ENCODE peak calls at places on chromosomes 12 and 14, in seven cellular contexts. R, F, S, P, G, W and O are unnamed samples.

GRCh38 chr14:68574906-68575305 is 218.0 kb downstream of the ZFP36L1 start:
- DNase-seq in R (no peak), F (no peak), S (no peak), P (peak), G (no peak), W (no peak), O (no peak)

GRCh38 chr14:74945261-74945851 is 10.0 kb downstream of the PGF start:
- DNase-seq in R (no peak), F (no peak), S (no peak), P (peak), G (no peak), W (peak), O (peak)

GRCh38 chr12:6492838-6493579 is at the start of gene MRPL51:
- DNase-seq in R (peak), F (peak), S (peak), P (peak), G (peak), W (peak), O (peak)

GRCh38 chr12:77925536-77926108 is 94.9 kb downstream of the NAV3 start:
- DNase-seq in R (peak), F (peak), S (peak), P (peak), G (peak), W (peak), O (peak)

GRCh38 chr14:33401326-33401725 is 462.6 kb downstream of the NPAS3 start:
- DNase-seq in R (no peak), F (no peak), S (no peak), P (no peak), G (no peak), W (no peak), O (no peak)

GRCh38 chr12:1630827-1631591 is 2.0 kb downstream of the WNT5B start:
- DNase-seq in R (no peak), F (no peak), S (no peak), P (peak), G (no peak), W (no peak), O (no peak)

GRCh38 chr14:69042309-69043006 is 63.4 kb upstream of the ACTN1 start:
- DNase-seq in R (no peak), F (no peak), S (no peak), P (no peak), G (no peak), W (no peak), O (no peak)

GRCh38 chr14:42994001-42994736 is 1387.5 kb downstream of the LRFN5 start:
- DNase-seq in R (no peak), F (no peak), S (peak), P (no peak), G (peak), W (no peak), O (no peak)

GRCh38 chr12:98744692-98745091 is 99.6 kb downstream of the APAF1 start:
- DNase-seq in R (no peak), F (no peak), S (no peak), P (peak), G (no peak), W (no peak), O (no peak)

GRCh38 chr14:94695231-94695630 is 74.7 kb downstream of the GSC start:
- DNase-seq in R (no peak), F (no peak), S (no peak), P (no peak), G (no peak), W (no peak), O (no peak)

GRCh38 chr12:44441155-44441554 is 435.0 kb downstream of the NELL2 start:
- DNase-seq in R (no peak), F (no peak), S (no peak), P (no peak), G (no peak), W (no peak), O (no peak)

GRCh38 chr12:34204830-34205285 is 182.6 kb downstream of the ALG10 start:
- DNase-seq in R (no peak), F (no peak), S (no peak), P (no peak), G (no peak), W (no peak), O (no peak)

GRCh38 chr12:78698747-78699146 is 165.8 kb upstream of the SYT1 start:
- DNase-seq in R (no peak), F (no peak), S (no peak), P (no peak), G (no peak), W (no peak), O (no peak)

GRCh38 chr12:90519285-90519684 is 435.7 kb downstream of the CCER1 start:
- DNase-seq in R (no peak), F (no peak), S (no peak), P (no peak), G (no peak), W (no peak), O (no peak)

GRCh38 chr12:13864081-13864673 is 117.2 kb downstream of the GRIN2B start:
- DNase-seq in R (peak), F (peak), S (peak), P (peak), G (peak), W (peak), O (peak)

GRCh38 chr14:71267691-71268090 is 360.4 kb downstream of the PCNX1 start:
- DNase-seq in R (no peak), F (no peak), S (no peak), P (no peak), G (no peak), W (no peak), O (no peak)

GRCh38 chr12:109804820-109805761 is 28.1 kb downstream of the TRPV4 start:
- DNase-seq in R (peak), F (peak), S (no peak), P (peak), G (no peak), W (peak), O (peak)

GRCh38 chr14:95382747-95383146 is 63.0 kb upstream of the CLMN start:
- DNase-seq in R (no peak), F (peak), S (no peak), P (no peak), G (no peak), W (no peak), O (no peak)

GRCh38 chr12:56040963-56041578 is 647 bp upstream of the RPS26 start:
- DNase-seq in R (no peak), F (no peak), S (no peak), P (no peak), G (no peak), W (no peak), O (no peak)

GRCh38 chr12:47323802-47324201 is 244.0 kb upstream of the AMIGO2 start:
- DNase-seq in R (no peak), F (no peak), S (no peak), P (no peak), G (no peak), W (no peak), O (no peak)

GRCh38 chr12:111033281-111034147 is 113.1 kb upstream of the MYL2 start:
- DNase-seq in R (no peak), F (no peak), S (no peak), P (no peak), G (no peak), W (no peak), O (no peak)

GRCh38 chr12:1284611-1285010 is 293.6 kb downstream of the ERC1 start:
- DNase-seq in R (no peak), F (no peak), S (no peak), P (no peak), G (no peak), W (no peak), O (no peak)

GRCh38 chr12:127363392-127363791 is 903.6 kb upstream of the TMEM132C start:
- DNase-seq in R (no peak), F (no peak), S (no peak), P (no peak), G (no peak), W (peak), O (peak)

GRCh38 chr12:29396774-29397173 is 15.8 kb upstream of the ERGIC2 start:
- DNase-seq in R (no peak), F (no peak), S (peak), P (no peak), G (no peak), W (no peak), O (no peak)

GRCh38 chr12:106840217-106840616 is 65.7 kb downstream of the RIC8B start:
- DNase-seq in R (no peak), F (no peak), S (peak), P (no peak), G (peak), W (no peak), O (no peak)

DNA sequence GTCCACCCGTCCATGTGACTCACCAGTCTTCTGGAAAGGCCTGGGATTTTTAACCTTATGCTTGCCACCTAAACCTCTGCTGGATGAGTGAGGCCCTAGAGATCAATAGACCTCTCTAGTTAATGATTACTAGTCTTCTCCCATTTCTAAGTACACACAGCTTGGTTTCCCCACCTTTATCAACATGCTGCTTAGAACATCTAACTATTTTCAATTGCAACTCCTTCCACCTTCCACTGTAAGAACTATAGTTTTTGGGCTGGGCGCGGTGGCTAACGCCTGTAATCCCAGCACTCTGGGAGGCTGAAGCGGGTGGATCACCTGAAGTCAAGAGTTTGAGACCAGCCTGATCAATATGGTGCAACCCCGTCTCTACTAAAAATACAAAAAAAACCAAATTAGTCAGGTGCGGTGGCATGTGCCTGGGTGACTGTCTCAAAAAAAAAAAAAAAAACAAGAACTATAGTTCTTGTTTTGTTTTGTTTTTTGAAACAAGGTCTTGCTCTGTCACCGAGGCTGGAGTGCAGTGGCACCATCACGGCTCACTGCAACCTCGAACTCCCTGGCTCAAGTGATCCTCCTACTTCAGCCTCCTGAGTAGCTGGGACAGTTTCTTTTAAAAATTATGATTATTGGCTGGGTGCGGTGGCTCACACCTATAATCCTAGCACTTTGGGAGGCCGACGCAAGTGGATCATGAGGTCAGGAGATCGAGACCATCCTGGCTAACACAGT is 18.7 kb upstream of the MDM2 start:
- DNase-seq in R (no peak), F (peak), S (no peak), P (no peak), G (no peak), W (no peak), O (no peak)
- H3K4me3 ChIP-seq in R (no peak), F (no peak), S (no peak), P (no peak), G (no peak), W (no peak), O (no peak)

DNA sequence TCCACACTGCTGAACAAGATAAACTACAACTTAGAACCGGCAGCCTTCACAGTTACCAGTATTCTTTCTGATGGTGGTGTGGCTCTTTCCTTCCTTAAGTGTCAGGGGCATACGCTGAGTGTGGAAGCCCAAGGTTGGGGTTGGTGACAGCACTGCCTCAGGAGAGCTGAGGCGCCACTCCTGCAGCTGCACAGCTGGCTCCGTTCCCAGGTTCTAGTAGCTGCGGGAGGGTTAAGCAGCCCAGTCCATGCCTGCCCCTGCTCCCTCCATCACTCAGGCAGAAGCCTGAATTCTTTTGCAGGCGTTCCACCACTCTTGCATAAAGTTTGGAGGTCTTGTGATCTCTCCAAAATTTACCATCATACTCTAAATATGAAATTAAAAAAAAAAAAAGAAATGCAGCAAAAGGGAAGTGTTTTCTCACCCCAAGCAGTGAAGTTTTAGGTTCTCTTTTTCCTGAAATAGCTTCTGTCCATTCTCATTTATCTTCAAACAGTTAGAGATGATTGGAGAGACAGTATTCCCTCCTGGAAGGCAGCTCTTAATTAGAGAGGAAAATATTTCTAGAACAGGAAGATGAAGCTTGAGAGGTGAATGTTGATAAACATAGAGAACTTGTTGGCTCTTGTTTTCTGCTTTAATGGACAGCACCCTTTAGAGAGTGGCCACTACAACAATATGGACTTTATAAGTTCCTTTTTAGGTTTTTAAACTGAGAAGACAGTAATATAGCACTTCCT is 136.1 kb downstream of the FGD4 start:
- DNase-seq in R (peak), F (peak), S (no peak), P (peak), G (no peak), W (no peak), O (no peak)
- H3K4me3 ChIP-seq in R (peak), F (no peak), S (peak), P (peak), G (peak), W (no peak), O (no peak)

GRCh38 chr12:122413516-122414404 is 8.7 kb downstream of the CLIP1 start:
- DNase-seq in R (no peak), F (no peak), S (no peak), P (no peak), G (no peak), W (no peak), O (no peak)
- H3K4me3 ChIP-seq in R (no peak), F (no peak), S (no peak), P (no peak), G (no peak), W (no peak), O (no peak)

DNA sequence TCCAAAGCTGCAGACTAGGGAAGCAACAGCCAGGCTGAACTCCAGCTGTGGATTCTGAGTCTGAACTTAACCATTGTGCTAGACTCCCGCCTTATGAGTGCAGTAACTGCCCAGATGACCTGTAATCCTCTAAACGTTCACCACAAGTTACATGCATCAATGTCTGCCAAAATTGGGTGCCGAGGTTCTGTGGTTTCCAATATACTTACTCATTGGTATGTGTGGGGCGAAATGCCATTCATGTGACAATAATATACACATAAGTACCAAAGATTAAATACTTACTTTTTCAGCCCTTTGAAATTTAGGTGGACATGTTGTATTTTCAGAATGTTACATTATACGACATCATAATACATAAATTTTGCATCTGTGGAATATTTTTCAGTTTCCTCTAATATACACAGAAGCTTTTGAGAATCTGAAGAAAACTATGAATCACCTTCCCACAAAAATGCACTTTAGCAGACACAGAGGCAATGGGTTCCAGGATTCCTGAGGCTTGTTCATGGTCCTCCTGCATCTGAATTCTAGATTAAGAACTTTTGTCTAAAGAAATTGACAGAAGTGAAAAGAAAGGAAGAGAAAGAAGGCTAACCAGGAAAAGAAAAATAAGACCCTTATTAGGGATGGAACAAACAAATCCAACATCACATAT is 31.7 kb downstream of the GRIP1 start:
- DNase-seq in R (no peak), F (no peak), S (peak), P (no peak), G (peak), W (no peak), O (no peak)
- H3K4me3 ChIP-seq in R (no peak), F (no peak), S (no peak), P (no peak), G (no peak), W (no peak), O (no peak)

DNA sequence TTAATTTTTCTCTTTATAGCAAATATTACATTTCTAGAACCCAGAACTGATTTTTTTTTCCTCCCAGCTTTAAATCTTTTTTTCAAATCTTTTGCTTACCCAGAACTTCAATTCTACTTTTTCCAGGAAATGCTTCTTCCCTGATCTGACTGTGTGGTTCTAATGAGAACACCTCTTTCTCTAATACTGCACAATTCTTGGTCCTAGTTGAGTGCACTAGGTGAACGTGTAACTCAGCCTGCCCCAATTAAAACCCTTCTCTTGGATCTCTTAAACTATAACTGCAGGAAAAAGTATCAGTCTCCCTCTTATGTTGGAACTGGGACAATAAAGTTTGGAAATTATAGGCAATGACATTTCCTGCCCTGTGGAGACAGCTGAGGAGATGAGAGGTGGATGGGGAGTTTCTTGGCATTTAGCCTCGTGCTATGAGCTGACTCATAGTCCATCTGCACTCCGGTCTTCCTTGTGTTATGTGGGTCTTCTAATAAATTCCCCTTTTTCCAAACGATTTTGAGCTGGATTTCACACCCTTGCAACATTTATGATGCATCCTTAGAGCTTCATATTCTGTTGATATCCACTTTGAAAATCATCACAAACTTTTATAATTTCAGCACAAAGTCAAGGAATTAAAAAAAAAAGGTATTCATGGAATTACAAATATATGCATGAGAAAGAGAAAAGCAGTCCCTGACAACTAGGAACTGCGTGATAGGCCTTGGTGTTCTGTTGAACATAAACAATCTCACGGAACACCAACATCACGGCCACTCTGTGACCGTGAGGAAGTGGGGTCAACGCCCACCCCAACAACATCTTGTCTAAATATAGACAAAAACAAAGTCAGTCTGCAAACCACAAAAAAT is 52.4 kb downstream of the BRMS1L start:
- DNase-seq in R (peak), F (no peak), S (peak), P (no peak), G (peak), W (peak), O (no peak)
- H3K4me3 ChIP-seq in R (no peak), F (no peak), S (no peak), P (no peak), G (peak), W (no peak), O (no peak)

DNA sequence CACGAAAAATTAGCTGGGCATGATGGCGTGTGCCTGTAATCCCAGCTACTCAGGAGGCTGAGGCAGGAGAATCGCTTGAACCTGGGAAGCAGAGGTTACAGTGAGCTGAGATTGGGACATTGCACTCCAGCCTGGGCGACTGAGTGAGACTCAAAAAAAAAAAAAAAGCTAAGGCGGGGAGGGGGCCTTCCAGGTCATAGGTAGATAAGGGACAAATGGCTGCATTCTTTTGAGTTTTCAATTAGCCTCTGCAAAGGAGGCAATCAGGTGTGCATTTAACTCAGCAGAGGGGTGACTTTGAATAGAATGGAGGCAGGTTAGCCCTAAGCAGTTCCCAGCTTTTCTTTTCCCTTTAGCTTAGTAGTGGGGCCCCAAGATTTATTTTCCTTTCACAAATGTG is 743 bp upstream of the AACS start:
- DNase-seq in R (no peak), F (no peak), S (no peak), P (no peak), G (no peak), W (no peak), O (no peak)
- H3K4me3 ChIP-seq in R (peak), F (no peak), S (peak), P (peak), G (no peak), W (peak), O (no peak)

GRCh38 chr12:120726510-120726793 is 826 bp downstream of the ACADS start:
- DNase-seq in R (no peak), F (no peak), S (no peak), P (no peak), G (no peak), W (no peak), O (no peak)
- H3K4me3 ChIP-seq in R (peak), F (no peak), S (peak), P (no peak), G (peak), W (peak), O (no peak)

DNA sequence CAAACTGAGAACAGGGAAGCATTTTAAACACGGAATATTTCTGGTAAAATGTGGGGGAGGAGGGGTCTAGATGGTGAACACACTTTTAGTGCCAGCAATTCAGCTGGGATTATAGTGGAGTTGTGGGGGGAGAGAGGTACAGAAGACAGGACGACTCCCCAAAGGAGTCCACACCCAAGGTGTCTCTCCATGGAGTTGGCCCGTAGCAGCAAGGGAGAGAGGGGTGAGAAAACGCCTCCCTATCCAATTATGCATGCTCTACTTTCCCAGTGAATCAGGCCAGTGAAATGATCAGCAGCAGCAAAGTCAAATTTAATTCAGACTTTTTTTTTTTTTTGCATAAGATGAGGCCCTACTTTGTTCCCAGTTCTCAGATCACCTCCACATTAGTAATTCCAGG is 38.6 kb downstream of the BTG1 start:
- DNase-seq in R (no peak), F (no peak), S (no peak), P (no peak), G (no peak), W (no peak), O (no peak)
- H3K4me3 ChIP-seq in R (no peak), F (no peak), S (no peak), P (no peak), G (no peak), W (no peak), O (no peak)

GRCh38 chr12:42737364-42737763 is 147.8 kb upstream of the PRICKLE1 start:
- DNase-seq in R (no peak), F (no peak), S (no peak), P (no peak), G (no peak), W (no peak), O (no peak)

GRCh38 chr12:42732908-42733411 is 143.4 kb upstream of the PRICKLE1 start:
- DNase-seq in R (no peak), F (no peak), S (no peak), P (no peak), G (no peak), W (no peak), O (no peak)

GRCh38 chr12:42733911-42734310 is 144.4 kb upstream of the PRICKLE1 start:
- DNase-seq in R (no peak), F (no peak), S (no peak), P (no peak), G (no peak), W (no peak), O (no peak)

GRCh38 chr12:42730286-42730685 is 140.7 kb upstream of the PRICKLE1 start:
- DNase-seq in R (no peak), F (no peak), S (no peak), P (no peak), G (no peak), W (no peak), O (no peak)

GRCh38 chr12:42735869-42736361 is 146.4 kb upstream of the PRICKLE1 start:
- DNase-seq in R (peak), F (no peak), S (no peak), P (no peak), G (no peak), W (no peak), O (no peak)
- H3K4me3 ChIP-seq in R (peak), F (no peak), S (no peak), P (no peak), G (no peak), W (no peak), O (no peak)